ENCODE peak calls at places on chromosomes 4 and X, in five cellular contexts. O is upper lobe of left lung, L is HepG2, A is breast epithelium, Y is tibial nerve. H is an unnamed sample. For H3K36me3, the result is how much of the 10 kb centered on the place peaks cover.

GRCh38 chr4:184059099-184059498 is 154.0 kb downstream of the STOX2 start:
- DNase-seq in O (no peak), L (no peak), A (no peak), Y (no peak), H (no peak)

GRCh38 chr4:72031868-72032619 is at the start of gene NPFFR2:
- DNase-seq in O (peak), L (no peak), A (no peak), Y (no peak), H (no peak)

GRCh38 chr4:186946682-186947294 is 223.1 kb upstream of the FAT1 start:
- DNase-seq in O (no peak), L (peak), A (no peak), Y (no peak), H (no peak)

GRCh38 chrX:41389311-41389888 is 55.4 kb downstream of the DDX3X start:
- DNase-seq in O (no peak), L (peak), A (no peak), Y (no peak), H (no peak)

GRCh38 chr4:121741751-121742150 is 23.2 kb downstream of the SMIM43 start:
- DNase-seq in O (no peak), L (no peak), A (no peak), Y (no peak), H (no peak)

GRCh38 chr4:55359397-55359916 is 13.4 kb downstream of the SRD5A3 start:
- DNase-seq in O (no peak), L (no peak), A (no peak), Y (no peak), H (peak)

GRCh38 chr4:145898926-145899531 is 39.6 kb downstream of the ZNF827 start:
- DNase-seq in O (no peak), L (no peak), A (no peak), Y (no peak), H (no peak)

GRCh38 chrX:31319586-31319985 is 247.7 kb upstream of the FTHL17 start:
- DNase-seq in O (no peak), L (no peak), A (no peak), Y (no peak), H (no peak)

GRCh38 chr4:172055498-172055897 is 242.3 kb downstream of the GALNTL6 start:
- DNase-seq in O (no peak), L (no peak), A (no peak), Y (no peak), H (no peak)

GRCh38 chr4:189784651-189785050 is 156.0 kb upstream of the FRG1 start:
- DNase-seq in O (no peak), L (no peak), A (no peak), Y (no peak), H (no peak)

GRCh38 chr4:71833175-71833900 is 49.5 kb upstream of the GC start:
- DNase-seq in O (no peak), L (no peak), A (no peak), Y (no peak), H (no peak)

GRCh38 chrX:22952011-22952410 is 47.7 kb upstream of the DDX53 start:
- DNase-seq in O (no peak), L (no peak), A (no peak), Y (no peak), H (no peak)

GRCh38 chr4:4386736-4387392 is at the start of gene NSG1:
- DNase-seq in O (peak), L (no peak), A (no peak), Y (no peak), H (no peak)

GRCh38 chrX:134727363-134727762 is 69.1 kb upstream of the PLAC1 start:
- DNase-seq in O (no peak), L (peak), A (no peak), Y (no peak), H (no peak)

GRCh38 chr4:83691998-83692397 is 156.1 kb downstream of the GPAT3 start:
- DNase-seq in O (no peak), L (no peak), A (no peak), Y (no peak), H (no peak)

GRCh38 chr4:42497142-42497541 is 99.9 kb downstream of the SHISA3 start:
- DNase-seq in O (no peak), L (no peak), A (no peak), Y (no peak), H (no peak)

GRCh38 chrX:53093177-53093655 is 726 bp upstream of the KANTR start:
- DNase-seq in O (peak), L (peak), A (peak), Y (peak), H (peak)

GRCh38 chrX:38282044-38282443 is 45.3 kb downstream of the RPGR start:
- DNase-seq in O (no peak), L (no peak), A (no peak), Y (no peak), H (no peak)

GRCh38 chrX:18833071-18833731 is 125.8 kb downstream of the PPEF1 start:
- DNase-seq in O (no peak), L (no peak), A (no peak), Y (peak), H (peak)

GRCh38 chr4:176193126-176193525 is 2.3 kb downstream of the SPATA4 start:
- DNase-seq in O (no peak), L (no peak), A (no peak), Y (no peak), H (no peak)

GRCh38 chrX:133929836-133930464 is 55.4 kb downstream of the GPC3 start:
- DNase-seq in O (no peak), L (no peak), A (peak), Y (no peak), H (no peak)

GRCh38 chr4:38752393-38752961 is 30.3 kb downstream of the TLR10 start:
- DNase-seq in O (no peak), L (no peak), A (no peak), Y (no peak), H (no peak)

GRCh38 chrX:72368796-72369195 is 63.1 kb upstream of the CITED1 start:
- DNase-seq in O (no peak), L (no peak), A (no peak), Y (no peak), H (no peak)

GRCh38 chr4:74389494-74389893 is 24.5 kb downstream of the EREG start:
- DNase-seq in O (no peak), L (no peak), A (no peak), Y (no peak), H (no peak)

GRCh38 chrX:10098235-10098819 is 58.4 kb upstream of the CLCN4 start:
- DNase-seq in O (no peak), L (no peak), A (no peak), Y (no peak), H (no peak)

GRCh38 chr4:185726931-185727330 is 85.1 kb downstream of the SORBS2 start:
- DNase-seq in O (no peak), L (no peak), A (no peak), Y (no peak), H (no peak)

GRCh38 chr4:123278755-123279154 is 117.8 kb upstream of the SPRY1 start:
- DNase-seq in O (no peak), L (no peak), A (no peak), Y (no peak), H (no peak)

GRCh38 chrX:127708155-127708554 is 344.0 kb downstream of the ACTRT1 start:
- DNase-seq in O (no peak), L (no peak), A (no peak), Y (no peak), H (no peak)

GRCh38 chrX:40975951-40976350 is 109.3 kb upstream of the USP9X start:
- DNase-seq in O (no peak), L (no peak), A (no peak), Y (no peak), H (no peak)

DNA sequence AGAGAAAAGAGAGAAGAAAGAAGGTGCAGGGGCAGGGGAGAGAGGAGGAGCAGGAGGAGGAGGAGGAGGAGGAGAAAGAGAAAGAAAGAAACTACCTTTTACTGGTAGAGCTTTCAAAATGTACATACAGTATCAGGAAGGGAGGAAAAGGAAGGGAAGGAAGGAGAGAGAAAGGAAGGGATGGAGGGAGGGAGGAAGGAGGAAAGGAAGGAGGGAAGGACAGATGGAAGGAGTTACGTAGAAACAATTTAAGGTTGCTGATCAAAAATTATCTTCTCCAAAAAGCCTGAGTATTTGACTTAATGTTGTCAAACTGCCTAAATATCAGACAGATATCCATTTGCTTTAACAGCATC is 13.4 kb downstream of the TBC1D9 start:
- DNase-seq in O (no peak), L (no peak), A (no peak), Y (no peak), H (no peak)
- H3K27ac ChIP-seq in O (no peak), L (peak), A (peak), Y (no peak), H (no peak)

GRCh38 chrX:24761306-24761705 is 67.6 kb downstream of the POLA1 start:
- DNase-seq in O (no peak), L (no peak), A (no peak), Y (no peak), H (peak)

GRCh38 chrX:24767557-24767956 is 73.8 kb downstream of the POLA1 start:
- DNase-seq in O (no peak), L (no peak), A (no peak), Y (no peak), H (no peak)

GRCh38 chrX:24759786-24760185 is 66.1 kb downstream of the POLA1 start:
- DNase-seq in O (no peak), L (no peak), A (no peak), Y (no peak), H (no peak)

GRCh38 chrX:24760601-24761000 is 66.9 kb downstream of the POLA1 start:
- DNase-seq in O (no peak), L (no peak), A (no peak), Y (no peak), H (no peak)

DNA sequence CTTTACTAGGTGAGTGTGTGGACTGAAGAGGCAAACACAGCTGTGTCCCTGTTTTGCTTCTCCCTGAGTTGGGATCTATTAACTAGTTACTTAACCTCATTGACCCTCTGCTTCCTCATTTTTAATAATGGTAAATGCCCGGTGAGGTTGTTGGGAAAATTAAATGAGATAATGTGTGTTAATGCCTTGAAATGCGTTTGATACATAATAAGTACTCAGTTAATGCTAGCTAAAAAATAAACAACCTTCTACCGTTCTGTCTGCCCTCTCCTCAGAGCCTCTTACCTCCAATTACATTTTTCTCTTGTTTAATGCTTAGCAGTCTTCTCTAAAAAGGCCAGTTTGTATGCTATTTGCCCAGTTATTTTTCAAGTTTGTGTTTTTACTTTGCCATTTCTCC is 70.3 kb downstream of the POLA1 start:
- DNase-seq in O (no peak), L (no peak), A (no peak), Y (no peak), H (no peak)
- H3K36me3 ChIP-seq in O (under half), L (under half), A (under half), Y (under half), H (under half)

DNA sequence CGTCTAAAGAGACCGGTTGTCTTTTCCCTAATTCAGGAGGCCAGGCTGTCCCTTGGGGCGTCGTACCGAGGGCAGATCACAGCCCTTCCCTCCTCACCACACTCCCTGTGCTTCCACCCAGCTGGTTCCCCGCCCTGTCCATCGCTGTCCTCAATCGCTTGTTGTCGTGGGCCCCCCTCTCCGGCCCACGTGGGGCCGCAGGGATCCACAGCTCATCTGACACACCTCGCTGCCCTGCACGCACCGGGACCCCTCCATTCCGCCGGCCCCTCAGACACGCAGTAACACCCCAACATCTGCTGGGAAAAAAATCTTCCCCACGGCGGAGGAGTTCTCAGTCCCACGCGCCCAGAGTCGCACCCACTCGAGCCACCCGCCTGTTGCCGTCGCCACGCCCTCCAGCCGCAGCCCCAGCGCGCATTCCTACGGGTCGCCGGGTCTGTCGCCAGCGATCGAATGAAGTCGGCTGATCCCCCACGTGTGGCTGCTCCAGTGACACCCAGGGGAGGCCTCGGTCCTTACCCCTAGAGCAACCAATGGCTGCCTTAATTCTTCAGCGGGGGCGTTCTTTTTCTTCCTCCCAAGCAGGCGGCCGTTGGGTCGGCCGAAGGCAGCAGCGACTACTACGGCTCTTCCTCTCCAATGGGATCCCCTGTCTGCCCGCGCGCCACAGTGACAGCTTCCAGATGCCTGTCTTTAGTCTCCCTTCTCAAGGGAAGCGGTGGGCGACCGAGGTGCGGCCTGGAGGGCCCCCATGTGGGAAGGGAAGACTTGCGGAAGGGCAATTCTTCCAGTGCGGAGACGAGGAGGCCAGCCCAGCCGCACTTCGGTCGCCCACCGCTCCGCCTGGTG is 885 bp upstream of the SEPTIN11 start:
- DNase-seq in O (peak), L (peak), A (peak), Y (peak), H (peak)
- TF ChIP-seq POLR2A in O (no peak), L (no peak), A (no peak), Y (no peak), H (peak)

GRCh38 chrX:154804957-154805695 is at the start of gene MPP1:
- DNase-seq in O (peak), L (no peak), A (peak), Y (peak), H (peak)
- H3K27ac ChIP-seq in O (peak), L (peak), A (peak), Y (peak), H (peak)

GRCh38 chr4:101357751-101358150 is 10.4 kb upstream of the PPP3CA start:
- DNase-seq in O (no peak), L (no peak), A (no peak), Y (no peak), H (no peak)
- H3K36me3 ChIP-seq in O (under half), L (under half), A (under half), Y (under half), H (under half)

GRCh38 chr4:124710911-124711310 is 1.6 kb downstream of the ANKRD50 start:
- DNase-seq in O (no peak), L (no peak), A (no peak), Y (no peak), H (no peak)

GRCh38 chr4:124710253-124710849 is 2.2 kb downstream of the ANKRD50 start:
- DNase-seq in O (no peak), L (no peak), A (no peak), Y (no peak), H (no peak)

GRCh38 chr4:124712417-124713212 is at the start of gene ANKRD50:
- DNase-seq in O (peak), L (peak), A (peak), Y (peak), H (peak)

GRCh38 chr4:124713213-124713592 is 671 bp upstream of the ANKRD50 start:
- DNase-seq in O (peak), L (peak), A (peak), Y (peak), H (peak)

GRCh38 chr4:124711469-124712416 is 789 bp downstream of the ANKRD50 start:
- DNase-seq in O (no peak), L (peak), A (peak), Y (peak), H (peak)
- TF ChIP-seq POLR2A in O (peak), L (no peak), A (no peak), Y (no peak), H (no peak)

GRCh38 chrX:136759968-136760367 is 20.8 kb downstream of the ARHGEF6 start:
- DNase-seq in O (no peak), L (no peak), A (no peak), Y (no peak), H (no peak)
- H3K27ac ChIP-seq in O (peak), L (no peak), A (peak), Y (peak), H (peak)

GRCh38 chr4:1359976-1360375 is 13.0 kb downstream of the UVSSA start:
- DNase-seq in O (peak), L (no peak), A (no peak), Y (no peak), H (no peak)

GRCh38 chr4:1357356-1358248 is 10.6 kb downstream of the UVSSA start:
- DNase-seq in O (peak), L (no peak), A (no peak), Y (no peak), H (no peak)

GRCh38 chr4:1358421-1359160 is 11.6 kb downstream of the UVSSA start:
- DNase-seq in O (peak), L (no peak), A (no peak), Y (no peak), H (no peak)

GRCh38 chr4:1360423-1361283 is 13.6 kb downstream of the UVSSA start:
- DNase-seq in O (peak), L (peak), A (no peak), Y (no peak), H (no peak)

DNA sequence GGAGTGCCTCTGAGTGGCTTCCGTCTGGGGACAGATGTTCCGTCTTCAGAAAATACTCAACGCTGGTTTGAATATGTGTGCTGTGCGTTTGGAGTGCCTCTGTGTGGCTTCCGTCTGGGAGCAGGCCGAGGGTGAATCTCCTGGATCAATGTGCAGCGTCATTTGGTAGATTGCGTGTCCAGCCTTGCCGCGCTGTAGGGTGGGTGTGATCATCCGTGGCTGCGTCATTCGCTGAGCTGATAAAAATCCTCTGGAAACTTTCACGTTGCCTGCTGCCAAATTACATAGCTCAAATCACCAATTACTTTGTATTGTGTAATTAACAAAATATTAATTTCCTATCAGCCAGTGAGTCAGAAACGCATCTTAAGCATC is 12.1 kb downstream of the UVSSA start:
- DNase-seq in O (no peak), L (no peak), A (no peak), Y (no peak), H (no peak)
- H3K36me3 ChIP-seq in O (under half), L (under half), A (under half), Y (under half), H (under half)